ENCODE peak calls at places on chromosomes 4 and X, in six cellular contexts. P is thoracic aorta, Q is endodermal cell, G is endothelial cell of umbilical vein, S is pancreas, U is MM.1S. N is an unnamed sample.

GRCh38 chr4:182724414-182724813 is 192.8 kb downstream of the DCTD start:
- DNase-seq in P (no peak), Q (no peak), G (no peak), S (no peak), U (no peak), N (no peak)

GRCh38 chrX:107725761-107726555 is 49.6 kb downstream of the TSC22D3 start:
- DNase-seq in P (no peak), Q (no peak), G (peak; percentile 44), S (no peak), U (no peak), N (no peak)

GRCh38 chr4:155426953-155427352 is 50.2 kb upstream of the MAP9 start:
- DNase-seq in P (no peak), Q (peak; percentile 79), G (no peak), S (no peak), U (no peak), N (peak; percentile 43)

GRCh38 chr4:10198365-10198764 is 81.8 kb upstream of the WDR1 start:
- DNase-seq in P (no peak), Q (peak; percentile 55), G (no peak), S (no peak), U (no peak), N (no peak)

GRCh38 chrX:40867352-40867751 is 132.0 kb upstream of the MED14 start:
- DNase-seq in P (no peak), Q (no peak), G (peak; percentile 71), S (no peak), U (no peak), N (no peak)

GRCh38 chr4:25299476-25300203 is 12.9 kb upstream of the ZCCHC4 start:
- DNase-seq in P (no peak), Q (peak; percentile 60), G (no peak), S (no peak), U (no peak), N (peak; percentile 89)

GRCh38 chr4:164952551-164952950 is 24.9 kb downstream of the TRIM61 start:
- DNase-seq in P (no peak), Q (peak; percentile 13), G (no peak), S (no peak), U (no peak), N (no peak)

GRCh38 chr4:13701937-13702446 is 74.5 kb upstream of the BOD1L1 start:
- DNase-seq in P (no peak), Q (no peak), G (no peak), S (no peak), U (no peak), N (peak; percentile 24)

GRCh38 chr4:56206258-56206657 is 181.0 kb downstream of the AASDH start:
- DNase-seq in P (no peak), Q (no peak), G (no peak), S (no peak), U (no peak), N (no peak)

GRCh38 chr4:42357325-42357724 is 40.0 kb upstream of the SHISA3 start:
- DNase-seq in P (no peak), Q (no peak), G (no peak), S (no peak), U (no peak), N (no peak)

GRCh38 chr4:77010841-77011354 is 61.3 kb downstream of the SEPTIN11 start:
- DNase-seq in P (no peak), Q (no peak), G (peak; percentile 88), S (no peak), U (no peak), N (no peak)

GRCh38 chr4:77599378-77599777 is 6.2 kb upstream of the CXCL13 start:
- DNase-seq in P (no peak), Q (peak; percentile 72), G (peak; percentile 37), S (no peak), U (peak; percentile 44), N (no peak)

GRCh38 chrX:119990995-119991787 is 47.6 kb upstream of the NKAP start:
- DNase-seq in P (no peak), Q (peak; percentile 58), G (no peak), S (peak; percentile 67), U (no peak), N (no peak)

GRCh38 chr4:1501754-1502500 is 95.7 kb upstream of the NKX1-1 start:
- DNase-seq in P (no peak), Q (peak; percentile 14), G (no peak), S (peak; percentile 48), U (no peak), N (no peak)

GRCh38 chr4:13992975-13993495 is 365.5 kb upstream of the BOD1L1 start:
- DNase-seq in P (no peak), Q (no peak), G (no peak), S (no peak), U (no peak), N (no peak)

GRCh38 chr4:53646792-53647191 is 55.5 kb upstream of the LNX1 start:
- DNase-seq in P (no peak), Q (no peak), G (peak; percentile 54), S (no peak), U (no peak), N (no peak)

GRCh38 chrX:21843179-21843578 is 3.8 kb downstream of the MBTPS2 start:
- DNase-seq in P (no peak), Q (no peak), G (no peak), S (no peak), U (no peak), N (no peak)

GRCh38 chr4:39125600-39125985 is 56.7 kb upstream of the WDR19 start:
- DNase-seq in P (no peak), Q (no peak), G (no peak), S (no peak), U (no peak), N (no peak)

GRCh38 chr4:90419124-90419711 is 292.0 kb downstream of the CCSER1 start:
- DNase-seq in P (no peak), Q (no peak), G (peak; percentile 80), S (no peak), U (peak; percentile 43), N (peak; percentile 5)

GRCh38 chr4:155403886-155404285 is 27.1 kb upstream of the MAP9 start:
- DNase-seq in P (no peak), Q (no peak), G (peak; percentile 67), S (no peak), U (peak; percentile 64), N (peak; percentile 20)

GRCh38 chrX:19846995-19847790 is 40.2 kb downstream of the SH3KBP1 start:
- DNase-seq in P (no peak), Q (peak; percentile 65), G (peak; percentile 38), S (no peak), U (peak; percentile 33), N (peak; percentile 59)

GRCh38 chrX:116010939-116011338 is 159.6 kb upstream of the AGTR2 start:
- DNase-seq in P (no peak), Q (no peak), G (no peak), S (no peak), U (no peak), N (no peak)

GRCh38 chr4:188025476-188025875 is 29.9 kb downstream of the ZFP42 start:
- DNase-seq in P (no peak), Q (no peak), G (no peak), S (no peak), U (no peak), N (no peak)

GRCh38 chrX:13265549-13266132 is 54.2 kb downstream of the ATXN3L start:
- DNase-seq in P (no peak), Q (no peak), G (peak; percentile 26), S (no peak), U (no peak), N (no peak)

DNA sequence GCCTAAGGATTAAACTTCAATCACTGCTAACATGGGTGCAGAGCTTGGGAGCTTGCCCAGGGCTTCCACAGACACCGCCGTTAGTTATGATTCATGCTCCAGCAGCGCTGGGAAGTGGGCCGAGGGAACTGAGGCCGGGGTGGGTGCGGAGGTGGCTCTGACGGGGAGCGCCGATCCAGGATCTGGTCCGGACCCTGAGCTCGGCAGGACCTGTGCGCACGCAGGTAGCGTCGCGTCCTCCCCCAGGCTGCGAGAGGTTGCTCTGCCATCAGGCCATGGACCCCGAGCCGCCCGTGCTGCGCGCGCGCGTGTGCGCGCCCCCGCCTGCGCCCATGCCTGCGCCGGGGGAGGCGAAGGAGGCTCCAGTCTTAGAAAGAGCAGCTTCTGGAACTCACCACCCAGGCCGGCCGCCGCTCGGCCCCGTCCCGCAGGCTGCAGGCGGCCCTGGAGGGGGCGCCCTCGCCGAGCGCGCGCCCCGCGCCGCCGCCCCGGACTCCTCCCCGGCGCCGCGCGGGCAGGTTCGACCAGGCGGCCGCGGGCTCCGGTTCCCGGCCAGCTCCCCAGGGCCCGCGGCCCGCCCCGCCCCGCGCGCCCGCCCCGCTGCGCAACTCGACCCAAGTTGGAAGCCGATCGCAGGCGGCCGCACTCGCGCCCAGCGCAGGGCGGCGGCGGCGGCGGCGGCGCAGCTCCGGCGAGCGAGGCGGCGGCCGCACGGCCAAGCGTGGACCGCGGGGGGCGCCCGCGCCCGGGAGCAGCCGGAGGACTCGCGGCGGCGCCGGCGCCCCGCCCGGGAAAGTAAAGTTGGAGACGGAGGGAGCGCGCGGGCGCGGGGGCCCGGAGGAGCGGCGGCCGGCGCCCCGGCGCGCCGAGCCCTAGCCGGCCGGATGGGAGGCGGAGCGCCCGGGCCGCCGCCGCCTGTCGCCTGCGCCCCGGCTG is 646 bp upstream of the ADRA2C start:
- DNase-seq in P (peak; percentile 62), Q (peak; percentile 89), G (no peak), S (peak; percentile 77), U (no peak), N (no peak)
- H3K4me3 ChIP-seq in P (peak overlapping the region; percentile 77), Q (peak overlapping the region; percentile 64), G (no peak overlapping the region), S (peak overlapping the region; percentile 15), U (no peak overlapping the region), N (peak overlapping the region; percentile 30)

DNA sequence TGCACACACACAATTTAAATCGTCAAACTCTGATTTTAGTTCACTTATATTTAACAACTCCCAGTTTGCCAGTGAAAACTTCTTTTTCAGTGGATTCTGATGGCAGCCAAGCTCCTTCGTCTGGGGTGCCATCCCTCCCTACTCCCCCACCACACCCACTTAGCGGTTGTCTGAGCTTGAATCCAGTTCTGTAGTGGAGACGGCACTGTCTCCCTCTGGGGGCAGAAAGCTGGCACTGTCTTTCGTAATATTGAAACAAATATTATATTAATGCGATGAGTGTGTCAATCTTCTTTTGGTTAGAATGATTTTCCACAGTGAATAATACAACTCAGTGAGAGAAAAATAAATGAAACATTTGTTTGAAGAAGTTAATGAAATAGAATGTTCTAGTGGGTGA is 5.4 kb downstream of the MEPE start:
- DNase-seq in P (no peak), Q (no peak), G (no peak), S (no peak), U (no peak), N (no peak)
- TF ChIP-seq CTCF in P (peak; percentile 16), Q (peak; percentile 71), G (no peak), S (no peak), U (peak; percentile 15), N (peak; percentile 40)

DNA sequence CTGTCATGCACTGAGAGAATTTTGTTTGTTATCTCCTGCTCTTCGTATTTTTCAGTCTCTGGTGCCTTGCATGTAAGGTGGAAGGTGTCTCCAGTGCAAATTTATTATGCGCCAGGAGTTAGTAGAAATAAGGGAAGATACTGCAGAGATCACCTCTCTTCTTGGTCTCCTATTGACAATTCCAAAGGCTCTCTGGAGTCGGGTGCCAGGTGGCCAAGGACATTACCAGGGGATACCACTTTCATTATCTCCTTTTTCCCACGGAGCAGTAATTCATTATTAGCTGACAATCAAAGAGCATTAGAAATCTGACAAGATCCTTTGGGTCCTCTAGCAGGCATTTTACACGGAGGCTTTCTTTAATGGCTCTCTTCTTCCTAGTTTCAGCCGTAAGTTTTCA is 26.0 kb downstream of the ADD1 start:
- DNase-seq in P (no peak), Q (no peak), G (no peak), S (no peak), U (no peak), N (no peak)
- H3K4me1 ChIP-seq in P (peaks cover 36% of the 10 kb centered on the region), Q (peaks cover 35% of the 10 kb centered on the region), G (peaks cover 29% of the 10 kb centered on the region), S (peaks cover 68% of the 10 kb centered on the region), U (no peaks in the 10 kb centered on the region), N (peaks cover 64% of the 10 kb centered on the region)

DNA sequence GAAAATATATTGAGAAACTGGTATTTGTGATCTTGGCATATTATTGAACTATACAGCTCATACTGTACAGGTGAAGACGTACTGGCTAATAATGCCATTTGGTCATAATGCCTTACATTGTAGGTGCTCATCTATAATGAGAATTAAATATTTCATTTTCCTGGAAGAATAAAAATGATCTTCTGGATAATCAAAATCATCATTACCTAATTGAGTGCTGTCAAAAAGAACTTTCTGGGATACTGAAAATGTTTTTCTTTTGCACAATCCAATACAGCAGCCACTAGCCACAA is 4.1 kb downstream of the RASGEF1B start:
- DNase-seq in P (no peak), Q (no peak), G (no peak), S (no peak), U (no peak), N (no peak)
- H3K4me3 ChIP-seq in P (no peak overlapping the region), Q (peak overlapping the region; percentile 32), G (no peak overlapping the region), S (no peak overlapping the region), U (no peak overlapping the region), N (no peak overlapping the region)